ENCODE peak calls at places on chromosomes 13 and 19, in eight cellular contexts. R, E, Z, X, O, U, N and M are unnamed samples.

GRCh38 chr19:40802300-40803169 is 3.5 kb downstream of the EGLN2 start:
- DNase-seq in R (no peak), E (no peak), Z (no peak), X (no peak), O (no peak), U (no peak), N (no peak), M (no peak)

GRCh38 chr19:55227241-55228014 is 1.1 kb downstream of the TMEM86B start:
- DNase-seq in R (no peak), E (no peak), Z (no peak), X (no peak), O (no peak), U (no peak), N (no peak), M (no peak)

GRCh38 chr13:45807520-45808099 is 43.9 kb downstream of the SIAH3 start:
- DNase-seq in R (peak), E (no peak), Z (no peak), X (no peak), O (peak), U (peak), N (peak), M (peak)

GRCh38 chr19:5091576-5092215 is 122.8 kb downstream of the KDM4B start:
- DNase-seq in R (peak), E (no peak), Z (no peak), X (no peak), O (no peak), U (no peak), N (no peak), M (no peak)

GRCh38 chr13:113532156-113532806 is 41.8 kb upstream of the DCUN1D2 start:
- DNase-seq in R (no peak), E (no peak), Z (no peak), X (no peak), O (no peak), U (no peak), N (no peak), M (no peak)

GRCh38 chr19:45682908-45683307 is 8.8 kb downstream of the SNRPD2 start:
- DNase-seq in R (no peak), E (no peak), Z (no peak), X (no peak), O (no peak), U (no peak), N (no peak), M (no peak)

GRCh38 chr19:47125669-47125938 is 5.0 kb upstream of the SAE1 start:
- DNase-seq in R (no peak), E (no peak), Z (no peak), X (no peak), O (no peak), U (no peak), N (no peak), M (no peak)

GRCh38 chr13:94248454-94249233 is 230.8 kb downstream of the DCT start:
- DNase-seq in R (peak), E (no peak), Z (no peak), X (no peak), O (no peak), U (no peak), N (no peak), M (no peak)

GRCh38 chr19:54729416-54730188 is 5.4 kb downstream of the KIR3DL3 start:
- DNase-seq in R (no peak), E (no peak), Z (no peak), X (no peak), O (no peak), U (no peak), N (no peak), M (no peak)

GRCh38 chr19:7926727-7927604 is 1.0 kb upstream of the CTXN1 start:
- DNase-seq in R (peak), E (no peak), Z (no peak), X (no peak), O (no peak), U (no peak), N (no peak), M (no peak)

GRCh38 chr13:40981361-40981760 is 37.8 kb downstream of the ELF1 start:
- DNase-seq in R (no peak), E (no peak), Z (no peak), X (no peak), O (no peak), U (no peak), N (no peak), M (no peak)